ENCODE peak calls at places on chromosomes 7 and 10, in five cellular contexts. C is NCI-H2029 treated with DMSO at 0.1 percent for 48 hours, E is nucleus accumbens, A is endodermal cell, J is activated T-cell treated with anti-CD3 and anti-CD28 coated beads for 4 hours. K is an unnamed sample.

GRCh38 chr7:127770870-127771269 is 118.9 kb downstream of the SND1 start:
- DNase-seq in E (no peak), J (no peak), C (no peak), A (no peak), K (no peak)

GRCh38 chr7:127885843-127886242 is 145.4 kb downstream of the LRRC4 start:
- DNase-seq in E (no peak), A (no peak), C (no peak), J (no peak), K (peak; percentile 48)

GRCh38 chr10:27413831-27414348 is 90.2 kb upstream of the RAB18 start:
- DNase-seq in J (no peak), E (no peak), C (no peak), A (no peak), K (peak; percentile 48)

GRCh38 chr10:115417585-115418265 is 324.6 kb downstream of the ATRNL1 start:
- DNase-seq in J (no peak), A (peak; percentile 89), C (no peak), E (no peak), K (peak; percentile 7)

GRCh38 chr10:70130878-70131559 is 1.6 kb downstream of the AIFM2 start:
- DNase-seq in C (no peak), E (no peak), A (no peak), J (no peak), K (no peak)

GRCh38 chr7:41699532-41699931 is 3.4 kb downstream of the INHBA start:
- DNase-seq in J (no peak), A (peak; percentile 78), C (no peak), E (no peak), K (no peak)

GRCh38 chr10:112955736-112956421 is 5.8 kb downstream of the TCF7L2 start:
- DNase-seq in J (no peak), A (no peak), E (no peak), C (peak; percentile 8), K (no peak)

GRCh38 chr7:2260820-2261219 is 18.8 kb downstream of the NUDT1 start:
- DNase-seq in C (peak; percentile 54), E (no peak), J (no peak), A (no peak), K (no peak)

GRCh38 chr7:21507627-21508343 is 35.1 kb upstream of the DNAH11 start:
- DNase-seq in J (peak; percentile 10), C (peak; percentile 2), E (peak; percentile 3), A (peak; percentile 85), K (no peak)

GRCh38 chr10:8389630-8390029 is 335.1 kb downstream of the GATA3 start:
- DNase-seq in J (no peak), E (no peak), A (no peak), C (no peak), K (no peak)

GRCh38 chr10:97234403-97234802 is 48.6 kb upstream of the SLIT1 start:
- DNase-seq in J (no peak), E (no peak), C (no peak), A (no peak), K (no peak)

GRCh38 chr7:100372256-100372655 is 1.0 kb upstream of the PILRA start:
- DNase-seq in A (peak; percentile 59), E (no peak), J (no peak), C (no peak), K (peak; percentile 56)

GRCh38 chr10:44911081-44911540 is at the start of gene TMEM72:
- DNase-seq in C (no peak), J (no peak), E (no peak), A (peak; percentile 88), K (no peak)

GRCh38 chr7:85840532-85840931 is 653.7 kb upstream of the SEMA3D start:
- DNase-seq in J (no peak), A (no peak), E (no peak), C (no peak), K (no peak)

GRCh38 chr7:30914611-30915601 is 3.3 kb downstream of the AQP1 start:
- DNase-seq in A (peak; percentile 59), E (no peak), J (no peak), C (no peak), K (peak; percentile 65)

GRCh38 chr7:90764848-90765570 is 168.9 kb downstream of the CDK14 start:
- DNase-seq in J (no peak), E (no peak), A (no peak), C (no peak), K (no peak)

GRCh38 chr7:82156168-82156567 is 287.4 kb downstream of the CACNA2D1 start:
- DNase-seq in A (peak; percentile 71), J (no peak), E (no peak), C (peak; percentile 30), K (no peak)

GRCh38 chr7:2635810-2636701 is 4.3 kb downstream of the TTYH3 start:
- DNase-seq in C (peak; percentile 33), E (peak; percentile 57), A (no peak), J (no peak), K (peak; percentile 77)

GRCh38 chr7:23467731-23468720 is 2.3 kb downstream of the IGF2BP3 start:
- DNase-seq in E (no peak), C (no peak), J (no peak), A (peak; percentile 91), K (no peak)

GRCh38 chr7:7428806-7429205 is 106.9 kb downstream of the COL28A1 start:
- DNase-seq in A (no peak), C (no peak), E (no peak), J (no peak), K (no peak)

GRCh38 chr10:77346031-77346430 is 291.6 kb downstream of the KCNMA1 start:
- DNase-seq in C (no peak), A (no peak), E (no peak), J (no peak), K (no peak)

GRCh38 chr7:925601-926000 is 28.9 kb downstream of the ADAP1 start:
- DNase-seq in E (no peak), A (no peak), J (peak; percentile 50), C (no peak), K (peak; percentile 80)

GRCh38 chr10:114019226-114019625 is 24.4 kb upstream of the ADRB1 start:
- DNase-seq in J (no peak), C (no peak), E (no peak), A (no peak), K (no peak)

GRCh38 chr10:131070856-131071255 is 240.7 kb downstream of the TCERG1L start:
- DNase-seq in E (no peak), J (no peak), A (no peak), C (no peak), K (no peak)